ENCODE peak calls at places on chromosomes 5 and 9, in nine cellular contexts. P is AG04450; S is upper lobe of right lung; M is lung; B is CD8-positive, alpha-beta T cell; U is tibial artery; F is tibial nerve; D is cardiac muscle cell; N is fibroblast of lung. K is an unnamed sample.
A peak's percentile ranks its signal among the peaks of the same experiment; 100 is the strongest.

GRCh38 chr9:38423939-38424843 is at the start of gene IGFBPL1:
- DNase-seq in B (no peak), D (peak; percentile 21), P (no peak), F (no peak), U (peak; percentile 63), N (no peak), S (peak; percentile 69), M (no peak), K (peak; percentile 63)

GRCh38 chr5:83503662-83504061 is 32.1 kb downstream of the VCAN start:
- DNase-seq in U (no peak), N (peak; percentile 67), M (no peak), D (peak; percentile 22), F (no peak), P (no peak), B (no peak), S (no peak), K (no peak)

GRCh38 chr5:142816577-142816976 is 46.4 kb downstream of the ARHGAP26 start:
- DNase-seq in B (no peak), U (peak; percentile 76), S (peak; percentile 79), N (peak; percentile 30), F (peak; percentile 70), P (no peak), M (no peak), D (peak; percentile 71), K (no peak)

GRCh38 chr5:131968396-131968954 is 23.0 kb upstream of the MEIKIN start:
- DNase-seq in B (no peak), N (no peak), M (no peak), P (no peak), D (peak; percentile 56), S (no peak), F (no peak), U (no peak), K (no peak)

GRCh38 chr5:43190755-43191603 is 1.0 kb upstream of the NIM1K start:
- DNase-seq in S (no peak), F (no peak), U (no peak), D (peak; percentile 60), P (no peak), M (no peak), B (no peak), N (peak; percentile 52), K (no peak)

GRCh38 chr9:134685784-134686183 is 44.2 kb downstream of the COL5A1 start:
- DNase-seq in P (no peak), B (no peak), N (no peak), M (no peak), F (no peak), D (no peak), U (no peak), S (no peak), K (no peak)

GRCh38 chr5:149452665-149453617 is 73.8 kb upstream of the IL17B start:
- DNase-seq in F (no peak), N (peak; percentile 87), B (no peak), D (peak; percentile 95), P (peak; percentile 78), U (peak; percentile 93), M (no peak), S (no peak), K (peak; percentile 96)

GRCh38 chr9:18359335-18359734 is 114.6 kb upstream of the ADAMTSL1 start:
- DNase-seq in U (no peak), B (no peak), D (peak; percentile 24), M (no peak), P (no peak), F (no peak), N (peak; percentile 28), S (no peak), K (no peak)

GRCh38 chr5:149434162-149435014 is 55.3 kb upstream of the IL17B start:
- DNase-seq in M (no peak), N (peak; percentile 75), U (peak; percentile 83), F (peak; percentile 87), S (no peak), B (peak; percentile 66), D (peak; percentile 83), P (peak; percentile 76), K (no peak)

GRCh38 chr5:52504584-52505240 is 283.0 kb upstream of the ITGA1 start:
- DNase-seq in N (no peak), B (no peak), U (no peak), M (no peak), D (no peak), P (no peak), S (no peak), F (no peak), K (no peak)

GRCh38 chr9:133566382-133566781 is 31.9 kb downstream of the ADAMTSL2 start:
- DNase-seq in P (no peak), F (no peak), D (no peak), B (no peak), M (no peak), U (no peak), N (no peak), S (no peak), K (no peak)
- H3K27ac ChIP-seq in P (no peak overlapping the region), F (no peak overlapping the region), D (no peak overlapping the region), B (no peak overlapping the region), M (no peak overlapping the region), U (no peak overlapping the region), N (no peak overlapping the region), S (no peak overlapping the region), K (peak overlapping the region; percentile 84)

GRCh38 chr9:91157891-91158660 is 203.6 kb downstream of the AUH start:
- DNase-seq in S (no peak), P (no peak), M (no peak), F (no peak), D (no peak), U (no peak), B (no peak), N (no peak), K (peak; percentile 52)
- H3K4me3 ChIP-seq in S (no peak overlapping the region), P (no peak overlapping the region), M (no peak overlapping the region), F (no peak overlapping the region), D (no peak overlapping the region), U (no peak overlapping the region), B (no peak overlapping the region), N (no peak overlapping the region), K (no peak overlapping the region)

GRCh38 chr9:103397868-103398600 is 402.9 kb downstream of the CYLC2 start:
- DNase-seq in P (no peak), M (peak; percentile 51), N (no peak), B (no peak), U (no peak), D (peak; percentile 54), F (no peak), S (no peak), K (no peak)
- TF ChIP-seq CTCF in P (peak; percentile 17), M (peak; percentile 8), N (peak; percentile 11), B (peak; percentile 41), U (no peak), D (peak; percentile 61), F (no peak), S (peak; percentile 63), K (no peak)

GRCh38 chr5:175107028-175107588 is 336.9 kb downstream of the DRD1 start:
- DNase-seq in S (no peak), D (no peak), M (no peak), P (no peak), N (no peak), F (no peak), U (no peak), B (no peak), K (no peak)
- H3K27ac ChIP-seq in S (no peak overlapping the region), D (no peak overlapping the region), M (no peak overlapping the region), P (no peak overlapping the region), N (no peak overlapping the region), F (no peak overlapping the region), U (no peak overlapping the region), B (no peak overlapping the region), K (no peak overlapping the region)

GRCh38 chr9:128704356-128704670 is 2.0 kb downstream of the PKN3 start:
- DNase-seq in N (no peak), B (no peak), P (no peak), M (no peak), S (peak; percentile 48), D (no peak), F (no peak), U (peak; percentile 56), K (peak; percentile 61)
- H3K4me3 ChIP-seq in N (no peak overlapping the region), B (no peak overlapping the region), P (no peak overlapping the region), M (no peak overlapping the region), S (peak overlapping the region; percentile 77), D (no peak overlapping the region), F (no peak overlapping the region), U (no peak overlapping the region), K (no peak overlapping the region)

GRCh38 chr9:94824913-94825619 is 98.6 kb downstream of the AOPEP start:
- DNase-seq in P (no peak), F (no peak), N (no peak), D (no peak), S (no peak), M (no peak), U (no peak), B (no peak), K (no peak)
- TF ChIP-seq CTCF in P (no peak), F (no peak), N (no peak), D (no peak), S (no peak), M (no peak), U (no peak), B (no peak), K (no peak)

DNA sequence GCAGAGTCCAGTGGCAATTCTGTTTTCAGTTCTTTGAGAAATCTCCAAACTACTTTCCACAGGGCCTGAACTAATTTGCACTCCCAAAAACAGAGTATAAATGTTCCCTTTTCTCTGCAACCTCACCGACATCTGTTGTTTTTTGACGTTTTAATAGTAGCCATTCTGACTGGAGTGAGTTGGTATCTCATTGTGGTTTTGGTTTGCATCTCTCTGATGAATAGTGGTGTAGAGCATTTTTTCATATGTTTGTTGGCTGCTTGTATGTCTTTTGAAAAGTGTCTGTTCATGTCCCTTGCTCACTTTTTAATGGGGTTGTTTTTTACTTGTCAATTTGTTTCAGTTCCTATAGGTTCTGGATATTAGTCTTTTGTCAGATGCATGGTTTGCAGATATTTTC is 72.6 kb downstream of the PALM2AKAP2 start:
- DNase-seq in B (no peak), S (no peak), N (no peak), D (peak; percentile 11), M (no peak), U (no peak), P (no peak), F (no peak), K (no peak)
- H3K27ac ChIP-seq in B (no peak overlapping the region), S (no peak overlapping the region), N (no peak overlapping the region), D (no peak overlapping the region), M (no peak overlapping the region), U (no peak overlapping the region), P (no peak overlapping the region), F (no peak overlapping the region), K (no peak overlapping the region)